ENCODE peak calls at places on chromosomes 6 and 20, in five cellular contexts. Z is AG09309, O is sigmoid colon, B is fibroblast of pulmonary artery, K is heart left ventricle. M is an unnamed sample.

GRCh38 chr6:83371428-83371827 is 59.4 kb downstream of the ME1 start:
- DNase-seq in Z (peak), O (no peak), B (peak), K (no peak), M (no peak)

GRCh38 chr20:51327251-51327841 is 215.2 kb downstream of the NFATC2 start:
- DNase-seq in Z (peak), O (no peak), B (peak), K (no peak), M (no peak)

GRCh38 chr6:15349379-15349778 is 103.5 kb downstream of the JARID2 start:
- DNase-seq in Z (no peak), O (no peak), B (no peak), K (no peak), M (no peak)

GRCh38 chr6:166221040-166221439 is 53.4 kb upstream of the TBXT start:
- DNase-seq in Z (no peak), O (no peak), B (no peak), K (no peak), M (no peak)

GRCh38 chr20:44717986-44718385 is 2.8 kb downstream of the CCN5 start:
- DNase-seq in Z (no peak), O (peak), B (no peak), K (no peak), M (no peak)

GRCh38 chr6:48641544-48641943 is 530.5 kb upstream of the PTCHD4 start:
- DNase-seq in Z (peak), O (no peak), B (peak), K (no peak), M (peak)

GRCh38 chr20:43831496-43832065 is 83.1 kb upstream of the TOX2 start:
- DNase-seq in Z (no peak), O (peak), B (no peak), K (no peak), M (no peak)

GRCh38 chr20:58604410-58604881 is 46.6 kb upstream of the STX16 start:
- DNase-seq in Z (no peak), O (peak), B (no peak), K (peak), M (no peak)

GRCh38 chr6:43627008-43627825 is 1.8 kb downstream of the GTPBP2 start:
- DNase-seq in Z (peak), O (peak), B (peak), K (peak), M (peak)

GRCh38 chr6:118558811-118559217 is 10.7 kb downstream of the PLN start:
- DNase-seq in Z (no peak), O (no peak), B (no peak), K (no peak), M (no peak)

GRCh38 chr20:33191955-33192354 is 24.0 kb downstream of the BPIFA2 start:
- DNase-seq in Z (no peak), O (no peak), B (no peak), K (no peak), M (no peak)

GRCh38 chr6:155250701-155251381 is 13.0 kb upstream of the CLDN20 start:
- DNase-seq in Z (no peak), O (no peak), B (no peak), K (no peak), M (no peak)

GRCh38 chr6:111648100-111648499 is 42.4 kb upstream of the TRAF3IP2 start:
- DNase-seq in Z (no peak), O (no peak), B (no peak), K (no peak), M (no peak)

GRCh38 chr6:36720251-36721141 is 22.9 kb downstream of the RAB44 start:
- DNase-seq in Z (no peak), O (peak), B (no peak), K (no peak), M (no peak)

GRCh38 chr6:24574809-24575208 is 71.2 kb downstream of the KIAA0319 start:
- DNase-seq in Z (no peak), O (no peak), B (no peak), K (no peak), M (no peak)

GRCh38 chr6:53795702-53796450 is 1.1 kb downstream of the LRRC1 start:
- DNase-seq in Z (no peak), O (peak), B (no peak), K (peak), M (no peak)

GRCh38 chr20:11013801-11014200 is 340.0 kb upstream of the JAG1 start:
- DNase-seq in Z (no peak), O (no peak), B (no peak), K (no peak), M (no peak)

GRCh38 chr6:52157301-52157930 is 28.8 kb upstream of the IL17A start:
- DNase-seq in Z (no peak), O (no peak), B (no peak), K (no peak), M (no peak)

GRCh38 chr20:16459019-16459700 is 114.1 kb downstream of the KIF16B start:
- DNase-seq in Z (peak), O (peak), B (peak), K (peak), M (peak)

GRCh38 chr6:31582230-31582601 is at the start of gene LTB:
- DNase-seq in Z (no peak), O (no peak), B (no peak), K (no peak), M (no peak)

GRCh38 chr20:47677314-47678129 is 107.8 kb downstream of the SULF2 start:
- DNase-seq in Z (no peak), O (no peak), B (peak), K (no peak), M (no peak)

GRCh38 chr20:54208492-54209044 is 681 bp downstream of the PFDN4 start:
- DNase-seq in Z (no peak), O (no peak), B (peak), K (no peak), M (no peak)

GRCh38 chr20:48732081-48732829 is 95.5 kb downstream of the PREX1 start:
- DNase-seq in Z (no peak), O (peak), B (no peak), K (no peak), M (no peak)

GRCh38 chr6:159884720-159885119 is 6.1 kb upstream of the MAS1 start:
- DNase-seq in Z (no peak), O (no peak), B (no peak), K (no peak), M (no peak)

DNA sequence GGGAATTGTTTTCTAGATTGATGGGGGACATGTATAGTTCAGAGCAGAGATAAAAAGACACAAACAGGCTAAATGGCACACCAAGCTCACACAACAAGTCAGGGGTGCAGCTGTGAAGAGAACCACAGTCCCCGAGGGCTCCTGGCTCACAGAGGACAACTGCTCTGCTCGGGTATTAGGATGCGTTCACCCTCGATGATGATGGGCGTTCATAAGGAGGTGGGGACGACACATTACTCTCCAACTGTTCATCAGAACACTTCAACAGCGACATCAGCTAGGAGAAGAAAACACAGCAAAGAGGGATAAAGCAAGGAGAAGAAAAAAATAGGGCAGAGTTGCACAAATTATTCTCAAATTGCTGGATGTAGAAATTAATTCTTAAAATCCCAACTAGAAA is 174.8 kb upstream of the RREB1 start:
- DNase-seq in Z (no peak), O (no peak), B (no peak), K (no peak), M (no peak)
- H3K4me3 ChIP-seq in Z (no peak), O (no peak), B (no peak), K (no peak), M (no peak)

GRCh38 chr20:35277127-35277526 is 795 bp downstream of the MMP24OS start:
- DNase-seq in Z (no peak), O (no peak), B (no peak), K (no peak), M (no peak)

GRCh38 chr20:35279533-35280174 is 1.7 kb upstream of the MMP24OS start:
- DNase-seq in Z (no peak), O (no peak), B (no peak), K (no peak), M (no peak)

GRCh38 chr20:35276408-35276807 is 1.5 kb downstream of the MMP24OS start:
- DNase-seq in Z (no peak), O (no peak), B (no peak), K (no peak), M (no peak)

GRCh38 chr20:35279040-35279439 is 1.1 kb upstream of the MMP24OS start:
- DNase-seq in Z (no peak), O (no peak), B (no peak), K (no peak), M (no peak)

GRCh38 chr20:35277531-35278395 is at the start of gene MMP24OS:
- DNase-seq in Z (peak), O (peak), B (peak), K (peak), M (peak)
- TF ChIP-seq CTCF in Z (peak), O (peak), B (peak), K (no peak), M (peak)

DNA sequence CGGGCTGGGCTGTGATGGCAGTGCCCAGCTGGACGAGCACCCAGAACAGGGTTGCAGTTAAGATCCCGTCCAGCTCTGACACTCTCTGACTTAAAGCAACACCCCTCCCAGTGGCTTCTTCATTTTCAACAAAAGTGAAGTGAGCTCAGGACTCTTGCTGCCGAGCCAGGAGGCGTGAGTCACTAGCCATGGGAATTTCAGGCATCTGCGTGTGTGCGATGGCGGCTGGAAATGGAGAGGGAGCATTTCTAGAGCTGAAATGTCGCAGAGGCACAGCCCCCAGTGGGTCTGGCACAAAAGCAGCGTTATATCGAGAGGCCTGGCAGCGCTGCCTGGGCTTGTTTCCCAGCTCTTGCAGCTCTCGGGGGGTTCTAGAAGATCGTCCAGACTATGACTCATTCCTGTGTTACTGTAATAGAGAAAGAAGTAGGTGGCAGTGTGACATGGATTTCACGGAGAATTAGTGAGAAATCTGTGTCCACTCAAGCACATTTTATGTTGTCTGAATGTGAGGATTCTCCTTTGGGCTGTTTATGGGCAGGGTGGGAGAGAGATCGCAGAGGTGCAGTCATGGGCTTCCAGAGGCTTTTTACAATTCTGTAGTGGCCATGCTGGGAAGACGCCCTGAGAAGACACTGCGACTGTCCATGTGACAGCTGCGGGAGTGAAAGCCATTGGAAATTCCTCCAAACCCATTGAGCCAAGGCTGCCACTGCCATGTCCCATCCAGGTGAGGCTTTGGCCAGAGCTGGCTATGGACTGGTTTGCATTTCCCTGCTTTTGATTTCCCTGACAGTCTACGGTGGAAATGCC is 216.7 kb upstream of the ECI2 start:
- DNase-seq in Z (peak), O (peak), B (peak), K (peak), M (peak)
- H3K4me3 ChIP-seq in Z (no peak), O (peak), B (peak), K (peak), M (peak)

DNA sequence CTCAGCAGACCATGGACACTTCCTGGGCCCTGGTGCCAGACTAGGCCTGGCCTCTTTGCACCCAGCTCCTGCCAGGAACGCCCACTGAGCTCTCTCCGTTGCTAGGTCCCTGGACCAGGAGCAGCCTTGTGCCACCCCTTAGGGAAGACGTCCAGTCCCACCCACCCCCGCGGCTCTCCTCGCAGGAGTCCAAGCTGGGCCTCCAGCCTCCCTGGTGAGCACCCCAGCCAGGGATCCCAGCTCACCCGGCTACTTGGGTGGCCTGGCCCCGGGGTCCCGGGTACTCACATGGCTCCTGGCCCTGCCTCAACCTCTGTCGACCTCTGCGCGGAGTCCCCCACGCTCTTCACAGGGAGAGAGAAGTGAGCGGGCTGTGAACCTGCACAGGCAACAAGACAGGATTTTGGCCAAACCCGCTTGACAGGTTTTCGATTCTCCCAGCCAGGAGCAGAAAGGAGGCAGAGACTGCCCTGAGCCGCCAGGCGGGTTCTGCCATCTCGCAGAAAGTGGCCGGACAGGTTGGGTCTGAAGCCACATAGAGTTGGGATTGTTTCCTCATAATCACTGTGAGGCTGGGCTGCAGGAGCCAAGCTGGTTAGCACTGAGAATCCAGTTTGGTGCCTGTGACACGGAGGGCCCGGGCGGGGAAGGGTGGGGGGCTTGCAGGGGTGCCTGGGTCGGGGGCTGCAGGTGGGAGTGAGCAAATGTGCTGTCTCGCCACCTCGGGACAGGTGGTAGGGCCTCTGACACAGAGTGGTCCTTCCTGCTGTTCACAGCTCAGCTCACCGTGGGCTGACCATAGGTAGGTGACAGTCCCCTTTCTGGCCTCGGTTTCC is at the start of gene RBBP8NL:
- DNase-seq in Z (no peak), O (no peak), B (no peak), K (no peak), M (no peak)
- TF ChIP-seq CTCF in Z (no peak), O (no peak), B (no peak), K (no peak), M (no peak)

GRCh38 chr6:3742426-3743344 is 8.8 kb downstream of the PXDC1 start:
- DNase-seq in Z (no peak), O (peak), B (peak), K (peak), M (no peak)
- H3K4me3 ChIP-seq in Z (no peak), O (peak), B (peak), K (peak), M (no peak)

GRCh38 chr6:28771401-28772267 is 152.2 kb downstream of the TRIM27 start:
- DNase-seq in Z (no peak), O (no peak), B (no peak), K (no peak), M (no peak)
- TF ChIP-seq CTCF in Z (no peak), O (no peak), B (no peak), K (no peak), M (no peak)

GRCh38 chr6:46378882-46379405 is 112.3 kb downstream of the RCAN2 start:
- DNase-seq in Z (no peak), O (no peak), B (no peak), K (no peak), M (no peak)

GRCh38 chr6:46376562-46376969 is 114.7 kb downstream of the RCAN2 start:
- DNase-seq in Z (no peak), O (no peak), B (no peak), K (no peak), M (no peak)

GRCh38 chr6:46380152-46380807 is 111.0 kb downstream of the RCAN2 start:
- DNase-seq in Z (no peak), O (no peak), B (no peak), K (no peak), M (no peak)

GRCh38 chr6:46378161-46378881 is 112.9 kb downstream of the RCAN2 start:
- DNase-seq in Z (no peak), O (no peak), B (no peak), K (no peak), M (no peak)

DNA sequence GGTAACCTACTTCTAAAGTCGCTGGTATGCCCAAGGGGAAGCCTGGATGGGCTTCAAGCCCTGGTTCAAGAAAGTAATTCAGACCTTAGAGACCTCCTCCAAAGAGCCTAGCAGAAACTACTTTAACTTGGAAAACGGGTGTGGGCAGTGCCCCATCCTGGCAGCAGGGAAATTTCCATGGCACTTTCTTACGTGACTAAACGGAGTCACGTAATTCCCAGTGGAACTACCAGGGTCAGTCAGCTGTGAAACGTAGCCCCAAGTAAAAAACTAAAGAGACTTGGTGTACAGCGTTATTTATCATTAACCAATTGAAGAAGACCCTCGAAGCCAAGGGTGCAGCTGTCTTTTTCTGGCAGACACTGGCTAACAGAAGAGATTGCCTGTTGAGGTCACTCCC is 114.0 kb downstream of the RCAN2 start:
- DNase-seq in Z (no peak), O (no peak), B (no peak), K (no peak), M (no peak)
- H3K4me3 ChIP-seq in Z (no peak), O (no peak), B (no peak), K (no peak), M (no peak)

DNA sequence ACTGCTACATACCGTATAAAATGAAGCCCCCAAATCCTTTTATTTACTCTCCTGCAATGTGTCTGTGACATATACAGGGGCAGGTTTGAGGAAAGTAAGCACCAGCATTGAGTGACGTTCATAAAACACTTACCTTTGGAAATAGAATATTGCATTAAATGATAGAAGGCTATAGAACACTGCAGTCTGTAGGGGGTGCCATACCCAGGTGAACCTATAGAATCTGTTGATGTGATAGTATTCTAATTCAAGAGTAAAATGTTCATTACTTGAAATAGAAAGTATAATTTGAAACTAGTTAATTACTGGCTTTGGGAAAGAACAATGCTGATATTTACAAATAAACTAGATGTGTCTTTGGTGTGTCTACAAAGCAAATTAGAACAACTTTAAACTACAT is 47.0 kb upstream of the PRL start:
- DNase-seq in Z (no peak), O (no peak), B (no peak), K (no peak), M (no peak)
- TF ChIP-seq CTCF in Z (no peak), O (no peak), B (no peak), K (no peak), M (no peak)

GRCh38 chr6:170270984-170271593 is 19.8 kb downstream of the DLL1 start:
- DNase-seq in Z (no peak), O (no peak), B (no peak), K (peak), M (no peak)

GRCh38 chr6:170273191-170273590 is 17.7 kb downstream of the DLL1 start:
- DNase-seq in Z (no peak), O (no peak), B (no peak), K (peak), M (no peak)

GRCh38 chr6:170272341-170273065 is 18.4 kb downstream of the DLL1 start:
- DNase-seq in Z (no peak), O (no peak), B (no peak), K (no peak), M (no peak)

GRCh38 chr6:170269873-170270541 is 20.9 kb downstream of the DLL1 start:
- DNase-seq in Z (peak), O (no peak), B (no peak), K (no peak), M (peak)

GRCh38 chr6:170271771-170272314 is 19.0 kb downstream of the DLL1 start:
- DNase-seq in Z (no peak), O (no peak), B (no peak), K (no peak), M (no peak)
- H3K4me3 ChIP-seq in Z (no peak), O (peak), B (no peak), K (peak), M (no peak)